ENCODE peak calls at places on chromosomes 2 and 18, in ten cellular contexts. G, M, N, T, P, V, A, H, Q and X are unnamed samples.

GRCh38 chr2:239965318-239965717 is 59.8 kb downstream of the NDUFA10 start:
- DNase-seq in G (no peak), M (no peak), N (no peak), T (no peak), P (no peak), V (no peak), A (no peak), H (peak), Q (no peak), X (no peak)

GRCh38 chr2:37656512-37657423 is 14.7 kb downstream of the CDC42EP3 start:
- DNase-seq in G (peak), M (no peak), N (no peak), T (peak), P (peak), V (no peak), A (no peak), H (no peak), Q (no peak), X (peak)

GRCh38 chr2:215401896-215402379 is 33.9 kb downstream of the FN1 start:
- DNase-seq in G (no peak), M (no peak), N (no peak), T (no peak), P (peak), V (no peak), A (peak), H (no peak), Q (no peak), X (peak)

GRCh38 chr18:76958692-76959341 is 136.5 kb downstream of the ZNF236 start:
- DNase-seq in G (peak), M (no peak), N (no peak), T (no peak), P (no peak), V (no peak), A (no peak), H (no peak), Q (no peak), X (no peak)

GRCh38 chr2:65064728-65065552 is 8.7 kb downstream of the CEP68 start:
- DNase-seq in G (peak), M (peak), N (peak), T (peak), P (peak), V (peak), A (peak), H (peak), Q (peak), X (peak)

GRCh38 chr18:28922936-28923335 is 746.0 kb upstream of the CDH2 start:
- DNase-seq in G (no peak), M (no peak), N (no peak), T (no peak), P (no peak), V (no peak), A (no peak), H (no peak), Q (no peak), X (no peak)

GRCh38 chr2:175855794-175856453 is 146.1 kb downstream of the LNPK start:
- DNase-seq in G (no peak), M (peak), N (no peak), T (no peak), P (peak), V (no peak), A (peak), H (no peak), Q (no peak), X (peak)

GRCh38 chr2:235394278-235394828 is 99.5 kb upstream of the AGAP1 start:
- DNase-seq in G (no peak), M (no peak), N (no peak), T (no peak), P (peak), V (no peak), A (peak), H (no peak), Q (peak), X (peak)